ENCODE peak calls at places on chromosomes 2 and 18, in six cellular contexts. R is Right ventricle myocardium superior, P is upper lobe of right lung, X is WTC11, M is substantia nigra, B is sciatic nerve. J is an unnamed sample.

GRCh38 chr2:227766361-227766883 is 20.7 kb downstream of the SCYGR8 start:
- DNase-seq in P (peak; percentile 82), R (peak; percentile 85), M (no peak), X (peak; percentile 84), B (peak; percentile 88), J (peak; percentile 7)

GRCh38 chr2:80489718-80490117 is 185.2 kb upstream of the LRRTM1 start:
- DNase-seq in R (no peak), X (no peak), B (no peak), P (no peak), M (no peak), J (no peak)

GRCh38 chr2:48707466-48707865 is 48.1 kb downstream of the LHCGR start:
- DNase-seq in P (peak; percentile 67), M (no peak), R (no peak), X (no peak), B (no peak), J (no peak)

GRCh38 chr2:188276255-188276654 is 15.4 kb upstream of the GULP1 start:
- DNase-seq in B (no peak), R (no peak), M (no peak), X (no peak), P (no peak), J (no peak)

GRCh38 chr2:203861607-203862006 is 6.0 kb upstream of the CTLA4 start:
- DNase-seq in M (no peak), B (no peak), R (no peak), P (no peak), X (no peak), J (no peak)

GRCh38 chr2:6356127-6356761 is 509.5 kb downstream of the CMPK2 start:
- DNase-seq in M (no peak), P (no peak), R (no peak), B (no peak), X (no peak), J (no peak)

GRCh38 chr2:170038734-170039133 is 139.2 kb upstream of the MYO3B start:
- DNase-seq in X (no peak), R (no peak), P (no peak), M (no peak), B (no peak), J (no peak)

GRCh38 chr2:173760553-173760952 is 204.6 kb downstream of the SP3 start:
- DNase-seq in P (no peak), B (no peak), M (no peak), R (no peak), X (no peak), J (no peak)

GRCh38 chr2:207408086-207408794 is 121.5 kb upstream of the CREB1 start:
- DNase-seq in M (no peak), R (no peak), X (no peak), B (no peak), P (no peak), J (peak; percentile 58)

GRCh38 chr2:44848026-44848425 is 93.5 kb upstream of the SIX3 start:
- DNase-seq in P (no peak), M (no peak), R (no peak), X (no peak), B (no peak), J (no peak)

GRCh38 chr2:168568476-168569227 is 112.6 kb downstream of the CERS6 start:
- DNase-seq in B (no peak), M (no peak), R (no peak), X (no peak), P (no peak), J (no peak)

GRCh38 chr2:69585855-69586560 is 57.5 kb downstream of the AAK1 start:
- DNase-seq in X (no peak), R (no peak), B (no peak), M (no peak), P (no peak), J (no peak)

GRCh38 chr2:239095475-239095874 is 247.6 kb downstream of the TWIST2 start:
- DNase-seq in M (no peak), B (no peak), P (no peak), R (no peak), X (no peak), J (no peak)

GRCh38 chr18:29181151-29181901 is 1004.4 kb upstream of the CDH2 start:
- DNase-seq in M (no peak), R (no peak), X (no peak), B (no peak), P (no peak), J (no peak)

GRCh38 chr2:144477943-144478283 is 42.0 kb downstream of the ZEB2 start:
- DNase-seq in R (no peak), X (no peak), P (no peak), B (no peak), M (no peak), J (no peak)

GRCh38 chr18:23689031-23689615 is at the start of gene LAMA3:
- DNase-seq in R (peak; percentile 81), B (peak; percentile 71), M (no peak), P (peak; percentile 92), X (no peak), J (peak; percentile 65)

GRCh38 chr2:20169796-20170467 is 55.0 kb downstream of the SDC1 start:
- DNase-seq in X (no peak), M (no peak), B (peak; percentile 49), R (no peak), P (peak; percentile 69), J (no peak)

GRCh38 chr2:121804340-121804739 is 48.9 kb downstream of the TSN start:
- DNase-seq in M (no peak), B (no peak), R (no peak), X (no peak), P (no peak), J (peak; percentile 84)

GRCh38 chr2:42810971-42811865 is 18.8 kb upstream of the HAAO start:
- DNase-seq in R (peak; percentile 65), B (peak; percentile 82), P (peak; percentile 75), X (peak; percentile 71), M (no peak), J (peak; percentile 85)

GRCh38 chr2:197848602-197849001 is 44.2 kb downstream of the PLCL1 start:
- DNase-seq in X (no peak), B (no peak), R (no peak), M (no peak), P (no peak), J (no peak)

GRCh38 chr2:170966648-170967396 is 37.8 kb downstream of the GORASP2 start:
- DNase-seq in X (peak; percentile 51), M (no peak), R (no peak), B (no peak), P (no peak), J (no peak)

GRCh38 chr2:210269148-210269547 is 43.9 kb upstream of the ACADL start:
- DNase-seq in X (no peak), B (no peak), R (no peak), M (no peak), P (no peak), J (no peak)

GRCh38 chr2:134160793-134161504 is 92.9 kb upstream of the MGAT5 start:
- DNase-seq in R (peak; percentile 62), X (no peak), P (no peak), B (no peak), M (no peak), J (peak; percentile 95)

J was measured in NCI-H2171 treated with DMSO at 0.1 percent for 48 hours.